ENCODE peak calls at places on chromosome X, in four cellular contexts. B, I, P and F are unnamed samples.

GRCh38 chrX:15749642-15750610 is 11.9 kb downstream of the CA5B start:
- DNase-seq in B (no peak), P (no peak), I (no peak), F (no peak)

GRCh38 chrX:69615323-69615722 is 590 bp upstream of the EDA start:
- DNase-seq in B (no peak), P (no peak), I (no peak), F (no peak)

GRCh38 chrX:31546130-31546529 is 474.3 kb upstream of the FTHL17 start:
- DNase-seq in P (no peak), B (no peak), I (no peak), F (peak)

GRCh38 chrX:95764972-95765451 is 919.6 kb upstream of the DIAPH2 start:
- DNase-seq in B (peak), I (no peak), P (no peak), F (no peak)

GRCh38 chrX:136899206-136899605 is 18.7 kb upstream of the RBMX start:
- DNase-seq in I (no peak), P (no peak), B (no peak), F (no peak)

GRCh38 chrX:49282647-49283011 is 13.0 kb downstream of the PPP1R3F start:
- DNase-seq in P (no peak), B (no peak), I (no peak), F (no peak)

GRCh38 chrX:23779025-23779424 is 3.9 kb upstream of the SAT1 start:
- DNase-seq in P (no peak), I (no peak), B (peak), F (no peak)

GRCh38 chrX:40368611-40369061 is 212.1 kb upstream of the ATP6AP2 start:
- DNase-seq in B (peak), P (no peak), I (no peak), F (no peak)

GRCh38 chrX:101408530-101408836 is 461 bp downstream of the HNRNPH2 start:
- DNase-seq in I (no peak), P (no peak), B (no peak), F (no peak)

GRCh38 chrX:96372313-96373046 is 312.2 kb upstream of the DIAPH2 start:
- DNase-seq in B (peak), P (no peak), I (no peak), F (no peak)

GRCh38 chrX:150694738-150695410 is 1.7 kb downstream of the MTMR1 start:
- DNase-seq in B (peak), P (no peak), I (no peak), F (no peak)

GRCh38 chrX:134174859-134175258 is 62.1 kb upstream of the CCDC160 start:
- DNase-seq in B (no peak), P (no peak), I (no peak), F (no peak)

GRCh38 chrX:134173541-134174272 is 63.3 kb upstream of the CCDC160 start:
- DNase-seq in I (no peak), B (no peak), P (no peak), F (no peak)

GRCh38 chrX:134172588-134173259 is 64.3 kb upstream of the CCDC160 start:
- DNase-seq in B (peak), I (no peak), P (peak), F (no peak)

GRCh38 chrX:134174273-134174660 is 62.7 kb upstream of the CCDC160 start:
- DNase-seq in P (no peak), B (no peak), I (no peak), F (no peak)

GRCh38 chrX:134171661-134172587 is 65.1 kb upstream of the CCDC160 start:
- DNase-seq in B (no peak), I (no peak), P (no peak), F (no peak)
- H3K4me3 ChIP-seq in B (no peak), I (peak), P (peak), F (peak)

GRCh38 chrX:19758536-19758935 is 128.9 kb downstream of the SH3KBP1 start:
- DNase-seq in P (no peak), B (peak), I (no peak), F (no peak)
- H3K4me3 ChIP-seq in P (no peak), B (no peak), I (no peak), F (no peak)

GRCh38 chrX:19670854-19671620 is 155.7 kb upstream of the MAP3K15 start:
- DNase-seq in B (peak), I (no peak), P (no peak), F (peak)
- H3K4me3 ChIP-seq in B (peak), I (no peak), P (no peak), F (peak)

GRCh38 chrX:17736478-17736855 is 826 bp upstream of the SCML1 start:
- DNase-seq in I (no peak), B (no peak), P (no peak), F (no peak)
- H3K4me3 ChIP-seq in I (peak), B (peak), P (peak), F (peak)

GRCh38 chrX:138897621-138898492 is 186.3 kb upstream of the FGF13 start:
- DNase-seq in P (no peak), I (no peak), B (no peak), F (no peak)
- H3K4me3 ChIP-seq in P (no peak), I (no peak), B (no peak), F (no peak)

GRCh38 chrX:152960115-152960514 is 33.8 kb downstream of the PNMA5 start:
- DNase-seq in I (no peak), P (no peak), B (no peak), F (no peak)

GRCh38 chrX:152959626-152960025 is 34.3 kb downstream of the PNMA5 start:
- DNase-seq in P (no peak), I (no peak), B (no peak), F (no peak)

GRCh38 chrX:152958524-152959465 is 35.1 kb downstream of the PNMA5 start:
- DNase-seq in B (peak), I (peak), P (peak), F (peak)

DNA sequence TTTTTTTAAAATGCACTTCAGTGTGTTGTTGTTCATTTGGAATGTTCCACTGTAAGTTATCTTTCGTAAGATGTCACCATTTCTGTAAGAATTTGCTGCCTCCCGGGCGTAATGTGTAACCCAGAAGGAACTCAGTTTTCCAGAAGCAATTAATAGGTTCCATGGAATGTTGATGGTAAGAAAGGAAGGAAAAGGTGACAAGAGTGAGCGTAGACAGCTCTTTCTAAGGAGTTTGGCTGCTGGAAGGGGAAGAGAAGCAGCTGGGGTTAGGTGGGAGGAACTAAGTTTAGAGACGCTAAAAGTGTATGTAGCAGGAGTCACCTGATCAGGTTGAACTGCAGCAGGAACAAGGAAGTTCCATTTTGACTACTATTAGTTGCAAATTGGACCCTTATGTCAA is 35.9 kb downstream of the PNMA5 start:
- DNase-seq in B (no peak), I (no peak), P (no peak), F (no peak)
- H3K4me3 ChIP-seq in B (peak), I (peak), P (peak), F (peak)

GRCh38 chrX:9311411-9312160 is 153.3 kb upstream of the TBL1X start:
- DNase-seq in B (no peak), I (no peak), P (no peak), F (no peak)

GRCh38 chrX:9308426-9308825 is 156.4 kb upstream of the TBL1X start:
- DNase-seq in I (no peak), B (no peak), P (no peak), F (no peak)

GRCh38 chrX:9312922-9313867 is 151.7 kb upstream of the TBL1X start:
- DNase-seq in B (peak), I (no peak), P (peak), F (no peak)

GRCh38 chrX:9315086-9315485 is 149.8 kb upstream of the TBL1X start:
- DNase-seq in P (no peak), I (no peak), B (peak), F (no peak)

GRCh38 chrX:9310596-9310995 is 154.3 kb upstream of the TBL1X start:
- DNase-seq in I (no peak), P (no peak), B (no peak), F (no peak)
- H3K4me3 ChIP-seq in I (no peak), P (no peak), B (no peak), F (no peak)